ENCODE peak calls at places on chromosomes 2 and 18, in six cellular contexts. L is pancreas, O is OCI-LY7, T is GM23338, J is transverse colon, W is fibroblast of lung. G is an unnamed sample.

GRCh38 chr2:73894877-73895276 is 2.1 kb downstream of the ACTG2 start:
- DNase-seq in J (no peak), T (no peak), W (no peak), L (no peak), O (no peak), G (no peak)

GRCh38 chr2:98461650-98462049 is 17.0 kb downstream of the INPP4A start:
- DNase-seq in W (no peak), J (no peak), L (peak; percentile 54), T (no peak), O (no peak), G (no peak)

GRCh38 chr2:174939046-174939445 is 66.1 kb downstream of the CHN1 start:
- DNase-seq in O (no peak), L (no peak), W (peak; percentile 87), J (no peak), T (no peak), G (peak; percentile 66)

GRCh38 chr2:37982147-37982582 is 57.1 kb downstream of the RMDN2 start:
- DNase-seq in L (peak; percentile 76), T (peak; percentile 81), W (peak; percentile 50), O (peak; percentile 70), J (peak; percentile 75), G (peak; percentile 80)

GRCh38 chr2:119338826-119339561 is 27.6 kb downstream of the C2orf76 start:
- DNase-seq in T (no peak), W (no peak), J (peak; percentile 36), L (no peak), O (peak; percentile 66), G (no peak)

GRCh38 chr2:7111626-7112025 is 194.4 kb downstream of the RNF144A start:
- DNase-seq in W (no peak), J (no peak), O (peak; percentile 18), L (no peak), T (no peak), G (no peak)

GRCh38 chr2:241797441-241798080 is 11.4 kb upstream of the NEU4 start:
- DNase-seq in T (no peak), J (peak; percentile 57), L (peak; percentile 50), O (no peak), W (no peak), G (no peak)

GRCh38 chr2:73822276-73822675 is 6.5 kb upstream of the STAMBP start:
- DNase-seq in W (no peak), J (no peak), O (peak; percentile 36), T (no peak), L (no peak), G (no peak)

GRCh38 chr18:35407871-35408481 is 30.8 kb upstream of the ZNF396 start:
- DNase-seq in O (peak; percentile 68), W (peak; percentile 55), L (no peak), J (peak; percentile 29), T (peak; percentile 93), G (peak; percentile 89)

GRCh38 chr2:208265371-208265806 is 666 bp upstream of the PIKFYVE start:
- DNase-seq in O (peak; percentile 82), W (peak; percentile 62), L (no peak), J (peak; percentile 36), T (peak; percentile 56), G (peak; percentile 78)

GRCh38 chr2:237464757-237465391 is 22.2 kb upstream of the MLPH start:
- DNase-seq in T (no peak), O (no peak), J (no peak), L (no peak), W (peak; percentile 37), G (no peak)

GRCh38 chr2:99205491-99205890 is 24.5 kb downstream of the MRPL30 start:
- DNase-seq in W (no peak), O (no peak), T (peak; percentile 73), J (no peak), L (no peak), G (no peak)

GRCh38 chr2:225472161-225472560 is 72.7 kb downstream of the NYAP2 start:
- DNase-seq in J (no peak), O (no peak), L (no peak), T (no peak), W (peak; percentile 37), G (no peak)

GRCh38 chr2:147110317-147110716 is 734.5 kb upstream of the ACVR2A start:
- DNase-seq in O (no peak), J (no peak), T (no peak), L (no peak), W (peak; percentile 47), G (no peak)

GRCh38 chr2:113406114-113406513 is 31.4 kb upstream of the ZNG1B start:
- DNase-seq in J (peak; percentile 58), L (no peak), W (no peak), T (peak; percentile 48), O (peak; percentile 72), G (no peak)

GRCh38 chr2:168272225-168272624 is 24.8 kb upstream of the STK39 start:
- DNase-seq in W (no peak), J (no peak), T (no peak), O (no peak), L (no peak), G (no peak)

GRCh38 chr2:206212673-206213513 is 53.2 kb downstream of the EEF1B2 start:
- DNase-seq in J (no peak), L (no peak), W (peak; percentile 75), O (no peak), T (peak; percentile 53), G (peak; percentile 72)
- H3K4me3 ChIP-seq in J (no peak overlapping the region), L (no peak overlapping the region), W (peak overlapping the region; percentile 59), O (no peak overlapping the region), T (peak overlapping the region; percentile 27), G (peak overlapping the region; percentile 55)

GRCh38 chr2:195674491-195675226 is 17.6 kb downstream of the SLC39A10 start:
- DNase-seq in L (no peak), J (no peak), T (no peak), O (no peak), W (peak; percentile 79), G (peak; percentile 57)

GRCh38 chr2:195675783-195676427 is 18.9 kb downstream of the SLC39A10 start:
- DNase-seq in T (no peak), L (no peak), W (no peak), O (no peak), J (no peak), G (peak; percentile 24)

GRCh38 chr2:195677290-195677689 is 20.3 kb downstream of the SLC39A10 start:
- DNase-seq in J (no peak), L (no peak), O (no peak), T (no peak), W (no peak), G (no peak)

GRCh38 chr2:195671563-195671962 is 14.5 kb downstream of the SLC39A10 start:
- DNase-seq in J (no peak), O (no peak), T (peak; percentile 48), L (no peak), W (peak; percentile 22), G (no peak)

DNA sequence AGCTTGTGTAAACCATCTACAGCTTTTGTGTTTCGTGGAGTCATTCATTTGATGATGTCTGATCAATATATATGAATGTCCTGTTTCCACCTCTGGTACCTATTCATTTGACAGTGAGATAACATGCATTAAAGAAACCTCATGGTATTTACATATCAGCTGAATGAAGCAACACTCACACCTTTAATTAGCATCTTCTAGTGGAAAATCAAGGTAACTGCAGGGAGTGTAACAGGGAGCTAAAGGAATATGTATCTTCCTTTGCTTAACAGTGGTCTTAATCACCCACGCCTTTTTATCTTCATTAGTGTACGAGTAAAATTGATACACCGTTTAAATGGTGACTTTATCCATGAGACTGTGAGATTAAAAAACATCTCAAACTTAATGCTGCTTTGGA is 15.6 kb downstream of the SLC39A10 start:
- DNase-seq in J (no peak), O (no peak), L (no peak), W (no peak), T (peak; percentile 63), G (no peak)
- TF ChIP-seq CTCF in J (no peak), O (peak; percentile 56), L (no peak), W (no peak), T (peak; percentile 39), G (no peak)

DNA sequence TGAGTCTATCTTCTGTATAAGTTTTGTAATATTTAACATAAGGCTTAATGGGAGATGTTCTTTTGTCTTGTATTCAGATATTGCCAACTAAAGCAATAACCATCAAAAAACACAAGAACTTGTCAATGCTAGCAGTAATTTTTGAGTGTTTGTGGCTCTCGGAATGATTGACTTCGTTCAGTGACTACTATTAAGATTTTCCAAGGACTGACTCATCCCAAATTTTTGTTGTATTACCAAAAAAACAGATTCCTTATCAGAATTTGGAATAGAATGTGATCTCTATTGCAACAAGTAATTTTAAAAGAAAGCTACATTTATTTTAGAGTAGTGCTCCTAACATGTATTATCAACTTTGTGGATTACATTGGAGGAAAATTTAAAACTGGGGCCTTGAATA is 8.1 kb downstream of the NABP1 start:
- DNase-seq in J (no peak), O (no peak), W (no peak), T (no peak), L (no peak), G (no peak)
- H3K4me3 ChIP-seq in J (no peak overlapping the region), O (no peak overlapping the region), W (no peak overlapping the region), T (no peak overlapping the region), L (no peak overlapping the region), G (no peak overlapping the region)

GRCh38 chr2:239979243-239980023 is 45.7 kb downstream of the NDUFA10 start:
- DNase-seq in W (peak; percentile 38), T (peak; percentile 72), J (no peak), O (no peak), L (no peak), G (peak; percentile 83)
- TF ChIP-seq CTCF in W (no peak), T (peak; percentile 64), J (no peak), O (peak; percentile 13), L (no peak), G (peak; percentile 85)

DNA sequence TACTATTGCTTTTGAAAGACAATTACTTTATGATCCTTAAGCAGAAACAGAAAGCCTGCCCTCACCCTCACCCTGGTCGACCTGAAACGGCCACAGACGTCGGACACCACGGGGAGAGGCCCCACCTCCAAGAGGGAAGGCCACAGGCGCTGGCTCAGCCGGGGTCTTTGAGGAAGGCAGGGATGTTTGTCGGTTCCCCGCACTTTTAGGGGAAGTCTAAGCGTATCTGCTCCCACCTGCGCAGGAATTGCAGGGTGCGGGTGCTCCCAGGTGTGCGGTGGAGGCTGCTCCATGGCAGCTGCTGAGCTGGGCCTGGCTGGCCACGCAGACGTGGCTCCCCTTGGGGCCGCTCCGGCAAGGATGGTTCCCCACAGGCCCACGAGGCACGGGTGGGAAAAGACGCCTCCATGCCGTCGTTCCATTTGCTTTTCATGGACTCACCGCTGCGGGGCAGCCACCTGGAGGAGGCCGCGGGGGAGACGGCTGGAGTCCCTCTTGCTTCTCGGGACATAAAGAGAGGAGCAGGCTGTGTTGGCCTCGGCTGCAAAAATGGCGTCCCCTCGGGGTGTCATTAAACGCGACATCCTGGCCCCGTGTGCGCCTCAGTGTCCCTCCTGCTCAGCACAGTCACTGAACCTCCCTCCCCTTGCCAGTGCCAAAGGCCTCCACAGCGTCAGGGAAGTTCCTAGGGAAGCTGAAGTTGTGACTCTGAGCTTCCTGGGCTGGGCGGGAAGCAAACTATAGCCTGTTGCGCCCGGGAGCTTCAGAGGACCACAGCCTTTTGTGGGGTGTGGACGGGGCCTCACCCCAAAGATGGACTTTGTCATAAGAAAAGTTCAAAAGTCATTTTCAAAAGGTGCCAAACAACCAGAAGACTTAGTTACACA is 63.4 kb downstream of the NFATC1 start:
- DNase-seq in W (no peak), T (no peak), L (no peak), O (no peak), J (no peak), G (no peak)
- H3K4me3 ChIP-seq in W (no peak overlapping the region), T (no peak overlapping the region), L (no peak overlapping the region), O (peak overlapping the region; percentile 53), J (no peak overlapping the region), G (no peak overlapping the region)

G was measured in choroid plexus epithelial cell.